ENCODE peak calls at places on chromosomes 12 and 14, in seven cellular contexts. E is CD8-positive, alpha-beta T cell; C is GM04504; J is T follicular helper cell; F is occipital lobe; P is astrocyte of the spinal cord; B is T-cell. X is an unnamed sample.

GRCh38 chr14:31441273-31442110 is 15.8 kb downstream of the DTD2 start:
- DNase-seq in E (no peak), C (no peak), J (no peak), F (no peak), P (peak; percentile 78), B (no peak), X (no peak)

GRCh38 chr14:95318870-95319311 is 817 bp downstream of the CLMN start:
- DNase-seq in E (no peak), C (no peak), J (no peak), F (no peak), P (no peak), B (no peak), X (no peak)

GRCh38 chr12:99852666-99853065 is 132.1 kb downstream of the ANKS1B start:
- DNase-seq in E (no peak), C (no peak), J (no peak), F (no peak), P (no peak), B (no peak), X (peak; percentile 9)

GRCh38 chr12:79444089-79444488 is 246.7 kb downstream of the PAWR start:
- DNase-seq in E (no peak), C (no peak), J (no peak), F (no peak), P (peak; percentile 69), B (no peak), X (no peak)

GRCh38 chr12:57110189-57111045 is 745 bp downstream of the STAT6 start:
- DNase-seq in E (peak; percentile 64), C (no peak), J (peak; percentile 58), F (no peak), P (no peak), B (peak; percentile 54), X (peak; percentile 67)

GRCh38 chr12:83573676-83574075 is 887.0 kb downstream of the TMTC2 start:
- DNase-seq in E (no peak), C (peak; percentile 6), J (no peak), F (no peak), P (peak; percentile 69), B (no peak), X (no peak)

GRCh38 chr14:94088516-94088915 is 7.4 kb downstream of the IFI27L1 start:
- DNase-seq in E (no peak), C (no peak), J (no peak), F (no peak), P (no peak), B (no peak), X (no peak)

GRCh38 chr12:102933168-102933567 is 16.1 kb upstream of the PAH start:
- DNase-seq in E (no peak), C (no peak), J (no peak), F (no peak), P (no peak), B (no peak), X (no peak)

GRCh38 chr12:124531906-124532305 is 35.5 kb downstream of the NCOR2 start:
- DNase-seq in E (no peak), C (no peak), J (no peak), F (no peak), P (no peak), B (no peak), X (no peak)

X was measured in NCI-H526.